ENCODE peak calls at places on chromosomes 16 and 17, in five cellular contexts. W is neural crest cell, D is A549, N is IMR-90, C is cardiac muscle cell. P is an unnamed sample.

GRCh38 chr16:31016018-31016417 is 5.6 kb upstream of the STX1B start:
- DNase-seq in C (no peak), D (no peak), W (no peak), N (no peak), P (no peak)

GRCh38 chr16:31105677-31106213 is 2.4 kb upstream of the BCKDK start:
- DNase-seq in D (peak; percentile 69), W (peak; percentile 92), C (peak; percentile 79), N (no peak), P (peak; percentile 95)

GRCh38 chr17:80347948-80348351 is 67.0 kb upstream of the ENDOV start:
- DNase-seq in C (no peak), W (no peak), N (no peak), D (no peak), P (no peak)

GRCh38 chr16:15593235-15593634 is 49.7 kb downstream of the MARF1 start:
- DNase-seq in D (no peak), C (no peak), N (no peak), W (no peak), P (no peak)

GRCh38 chr17:50107790-50108414 is 12.8 kb downstream of the PDK2 start:
- DNase-seq in D (no peak), W (no peak), N (peak; percentile 69), C (no peak), P (no peak)

GRCh38 chr16:57889111-57889510 is 81.8 kb downstream of the CNGB1 start:
- DNase-seq in D (no peak), N (no peak), W (no peak), C (no peak), P (no peak)

GRCh38 chr16:81035975-81036750 is 521 bp downstream of the ATMIN start:
- DNase-seq in D (peak; percentile 25), W (peak; percentile 14), N (peak; percentile 11), C (peak; percentile 24), P (peak; percentile 54)

GRCh38 chr17:31558748-31559646 is 167.5 kb downstream of the RAB11FIP4 start:
- DNase-seq in W (peak; percentile 66), D (peak; percentile 91), N (peak; percentile 80), C (peak; percentile 83), P (peak; percentile 65)

GRCh38 chr17:54944796-54945195 is 23.7 kb downstream of the COX11 start:
- DNase-seq in D (no peak), C (peak; percentile 38), N (peak; percentile 12), W (no peak), P (no peak)

GRCh38 chr16:73036074-73036826 is 11.7 kb downstream of the ZFHX3 start:
- DNase-seq in W (no peak), N (no peak), C (no peak), D (no peak), P (peak; percentile 63)

GRCh38 chr16:86510465-86511261 is at the start of gene FOXF1:
- DNase-seq in D (no peak), W (no peak), N (peak; percentile 83), C (peak; percentile 61), P (no peak)

GRCh38 chr16:68642436-68643064 is 2.6 kb upstream of the CDH3 start:
- DNase-seq in N (no peak), D (no peak), W (peak; percentile 48), C (peak; percentile 38), P (peak; percentile 84)

GRCh38 chr17:37300683-37301082 is 75.1 kb upstream of the C17orf78 start:
- DNase-seq in D (no peak), N (no peak), W (no peak), C (no peak), P (no peak)

GRCh38 chr16:16143941-16144340 is 79.4 kb downstream of the ABCC6 start:
- DNase-seq in D (no peak), C (no peak), N (no peak), W (no peak), P (no peak)

GRCh38 chr16:29974291-29975133 is 844 bp downstream of the TAOK2 start:
- DNase-seq in N (peak; percentile 12), W (no peak), D (peak; percentile 27), C (peak; percentile 35), P (no peak)

GRCh38 chr16:54171855-54172537 is 114.6 kb downstream of the IRX3 start:
- DNase-seq in N (peak; percentile 65), C (peak; percentile 68), D (no peak), W (no peak), P (no peak)

GRCh38 chr17:46212634-46213435 is 19.6 kb upstream of the KANSL1 start:
- DNase-seq in N (peak; percentile 79), W (peak; percentile 55), D (peak; percentile 95), C (peak; percentile 93), P (peak; percentile 27)

GRCh38 chr16:51839697-51840462 is 688.8 kb upstream of the SALL1 start:
- DNase-seq in N (peak; percentile 60), D (no peak), C (no peak), W (no peak), P (no peak)

GRCh38 chr16:9061358-9061813 is 30.1 kb upstream of the HAPSTR1 start:
- DNase-seq in W (no peak), N (peak; percentile 82), D (no peak), C (no peak), P (no peak)

GRCh38 chr17:43572368-43572980 is 26.3 kb upstream of the ETV4 start:
- DNase-seq in W (no peak), C (no peak), N (peak; percentile 19), D (no peak), P (no peak)

GRCh38 chr16:73015612-73016487 is 32.1 kb downstream of the ZFHX3 start:
- DNase-seq in D (peak; percentile 29), C (no peak), N (no peak), W (no peak), P (no peak)

GRCh38 chr17:72407336-72408121 is 286.7 kb downstream of the SOX9 start:
- DNase-seq in N (peak; percentile 99), D (peak; percentile 99), W (no peak), C (peak; percentile 93), P (no peak)

GRCh38 chr16:2162676-2163118 is 7.1 kb downstream of the TRAF7 start:
- DNase-seq in C (no peak), N (no peak), D (no peak), W (no peak), P (no peak)
- TF ChIP-seq CTCF in C (no peak), N (no peak), D (no peak), W (no peak), P (no peak)

DNA sequence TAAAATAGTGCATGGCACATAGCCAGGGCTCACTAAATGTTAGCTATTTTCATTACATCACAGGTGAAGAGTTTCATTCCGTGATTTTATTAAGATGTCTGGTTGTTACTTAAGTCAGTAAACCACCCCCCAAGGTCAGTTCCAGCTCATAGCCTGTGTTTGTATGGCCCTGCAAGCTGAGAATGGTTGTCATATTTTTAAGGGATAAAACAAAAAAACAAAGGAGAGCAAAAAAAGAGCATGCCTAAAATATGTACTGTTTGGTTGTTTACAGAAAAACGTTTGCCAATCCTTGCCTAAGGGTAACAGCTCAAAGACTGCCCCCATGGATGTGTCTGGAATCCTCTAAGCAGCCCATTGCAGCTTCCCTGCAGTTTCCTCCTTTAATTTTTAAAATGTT is 329.6 kb downstream of the CA10 start:
- DNase-seq in D (no peak), N (no peak), W (no peak), C (no peak), P (no peak)
- TF ChIP-seq CTCF in D (no peak), N (no peak), W (no peak), C (no peak), P (no peak)

GRCh38 chr16:35210681-35211433 is 1751.4 kb downstream of the TP53TG3F start:
- DNase-seq in C (no peak), D (no peak), W (no peak), N (no peak), P (no peak)

GRCh38 chr16:35203636-35204035 is 1744.2 kb downstream of the TP53TG3F start:
- DNase-seq in D (no peak), C (no peak), W (no peak), N (no peak), P (no peak)

GRCh38 chr16:35208001-35208935 is 1748.9 kb downstream of the TP53TG3F start:
- DNase-seq in N (no peak), D (no peak), C (no peak), W (no peak), P (no peak)

DNA sequence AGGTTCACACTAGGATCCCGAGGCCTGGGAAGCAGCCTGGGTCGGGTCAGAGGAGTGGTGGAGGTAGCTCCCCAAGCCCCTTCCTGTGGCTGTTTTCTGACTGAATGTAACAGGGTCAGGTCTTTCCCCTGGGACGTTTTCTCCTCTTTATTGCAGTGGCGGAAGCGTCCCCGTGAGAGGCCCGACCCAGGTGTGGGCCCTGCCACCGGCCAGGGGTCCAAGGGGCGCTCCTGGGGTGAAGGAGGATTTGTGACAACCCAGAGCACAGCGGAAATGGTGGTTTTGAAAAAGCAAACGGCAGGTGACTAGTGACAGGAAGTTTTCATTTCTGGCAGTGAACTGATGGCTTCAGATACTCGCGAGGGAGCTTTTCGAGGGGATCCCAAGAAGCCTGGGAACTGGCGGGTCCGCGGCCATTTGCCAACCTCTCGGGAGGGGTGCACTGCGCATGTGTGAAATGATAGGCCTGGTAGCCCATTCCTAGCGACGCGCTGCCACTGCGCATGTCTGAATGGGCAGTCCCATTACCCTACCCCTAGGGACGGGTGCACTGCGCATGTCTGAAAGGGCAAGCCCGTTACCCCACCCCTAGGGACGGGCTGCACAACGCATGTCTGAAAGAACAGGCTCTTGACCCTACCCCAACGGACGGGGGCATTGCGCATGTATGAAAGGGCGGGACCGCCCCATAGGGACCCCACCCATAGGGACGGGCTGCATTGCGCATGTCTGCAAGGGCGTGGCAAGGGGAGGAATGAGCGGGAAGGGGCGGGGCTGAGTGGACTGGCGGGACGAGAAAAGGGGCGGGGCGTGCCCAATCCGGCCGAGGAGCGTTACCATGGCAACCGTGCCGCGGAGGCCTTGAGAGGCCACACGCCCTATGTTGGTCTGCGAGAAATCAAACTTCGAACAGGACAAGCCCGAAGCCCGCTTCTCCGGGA is 1747.9 kb downstream of the TP53TG3F start:
- DNase-seq in C (no peak), D (no peak), W (no peak), N (no peak), P (no peak)
- TF ChIP-seq CTCF in C (no peak), D (no peak), W (no peak), N (no peak), P (no peak)

DNA sequence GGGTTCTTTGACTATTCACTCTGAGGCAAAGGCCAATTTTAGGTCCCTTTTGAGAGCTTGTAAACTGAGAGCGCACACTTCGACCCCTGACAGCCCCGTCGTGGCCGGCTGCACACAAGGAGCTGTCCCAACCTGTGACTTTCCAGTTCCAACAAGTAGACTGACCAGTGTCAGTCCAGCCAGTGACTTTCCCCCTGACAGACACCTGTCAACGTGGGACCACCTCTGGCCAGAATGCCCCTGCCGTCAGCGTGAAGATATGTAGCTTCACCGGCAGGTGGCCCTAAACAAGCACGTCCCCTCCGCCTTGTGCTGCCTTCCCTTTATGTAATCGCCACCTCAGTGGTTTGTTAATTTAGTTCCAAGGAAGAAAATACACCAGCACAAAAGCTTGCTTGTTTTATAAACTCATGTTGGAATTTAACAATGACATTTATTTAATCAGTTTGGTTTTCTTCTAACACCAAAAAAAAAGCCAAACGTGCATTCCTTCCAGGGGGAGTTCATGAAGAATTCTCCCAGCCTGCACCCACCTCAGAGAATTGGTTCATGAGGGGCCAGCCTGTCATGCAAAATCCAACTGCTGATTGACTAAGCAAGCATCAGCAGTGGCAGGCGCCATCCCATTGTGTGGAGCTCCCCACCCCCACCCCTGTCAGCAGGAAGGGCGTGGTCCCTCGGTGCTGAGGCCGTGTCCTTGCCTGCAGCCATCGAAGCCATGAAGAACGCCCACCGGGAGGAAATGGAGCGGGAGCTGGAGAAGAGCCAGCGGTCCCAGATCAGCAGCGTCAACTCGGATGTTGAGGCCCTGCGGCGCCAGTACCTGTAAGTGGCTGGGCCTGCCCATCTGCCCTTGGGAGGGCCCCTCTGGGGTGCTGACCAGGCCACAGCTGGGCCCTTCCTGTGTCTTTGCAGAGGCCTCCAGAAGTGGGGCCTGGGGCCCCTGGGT is 33.9 kb downstream of the PLD6 start:
- DNase-seq in C (no peak), N (no peak), D (no peak), W (no peak), P (peak; percentile 29)
- TF ChIP-seq CTCF in C (no peak), N (no peak), D (no peak), W (no peak), P (no peak)

GRCh38 chr16:27436921-27437650 is 35.1 kb downstream of the IL21R start:
- DNase-seq in C (no peak), W (no peak), D (no peak), N (no peak), P (no peak)
- TF ChIP-seq CTCF in C (no peak), W (no peak), D (no peak), N (no peak), P (no peak)